ENCODE peak calls at places on chromosomes 7 and 10, in six cellular contexts. S is heart right ventricle, N is kidney epithelial cell, H is sigmoid colon, C is vagina, L is thoracic aorta. R is an unnamed sample. For H3K36me3 and H3K27me3, the result is how much of the 10 kb centered on the place peaks cover.

GRCh38 chr10:72234560-72235095 is 18.6 kb upstream of the ASCC1 start:
- DNase-seq in S (no peak), H (peak), L (no peak), N (no peak), C (no peak), R (no peak)

GRCh38 chr10:122419890-122420623 is 34.4 kb upstream of the ARMS2 start:
- DNase-seq in N (no peak), L (peak), H (peak), S (no peak), C (no peak), R (peak)

GRCh38 chr7:39811161-39811614 is 138.9 kb upstream of the CDK13 start:
- DNase-seq in L (no peak), C (no peak), S (peak), H (no peak), N (no peak), R (no peak)

GRCh38 chr10:70648427-70648826 is 23.9 kb upstream of the ADAMTS14 start:
- DNase-seq in S (no peak), N (no peak), C (no peak), H (no peak), L (no peak), R (no peak)

GRCh38 chr7:132423594-132424200 is 152.6 kb downstream of the PLXNA4 start:
- DNase-seq in N (no peak), L (no peak), H (no peak), S (no peak), C (no peak), R (no peak)

GRCh38 chr10:96910488-96911395 is 78.6 kb downstream of the LCOR start:
- DNase-seq in C (no peak), S (peak), L (no peak), N (no peak), H (no peak), R (no peak)

GRCh38 chr10:70265032-70265689 is 18.6 kb downstream of the NPFFR1 start:
- DNase-seq in H (no peak), S (no peak), C (no peak), N (no peak), L (no peak), R (no peak)

GRCh38 chr10:43038783-43039628 is 37.9 kb upstream of the RET start:
- DNase-seq in S (no peak), L (no peak), H (no peak), N (no peak), C (peak), R (no peak)

GRCh38 chr10:103765981-103766380 is 89.4 kb downstream of the SH3PXD2A start:
- DNase-seq in N (no peak), C (no peak), H (no peak), S (no peak), L (no peak), R (no peak)

GRCh38 chr10:82581940-82582339 is 706.9 kb downstream of the NRG3 start:
- DNase-seq in N (no peak), L (no peak), C (no peak), S (no peak), H (no peak), R (no peak)

GRCh38 chr7:66187894-66188293 is 17.2 kb upstream of the TPST1 start:
- DNase-seq in N (no peak), S (no peak), H (peak), L (no peak), C (no peak), R (peak)

GRCh38 chr7:155710530-155710929 is 66.1 kb downstream of the RBM33 start:
- DNase-seq in N (no peak), H (no peak), C (no peak), L (no peak), S (no peak), R (no peak)
- H3K36me3 ChIP-seq in N (under half), H (under half), C (under half), L (under half), S (half or more), R (under half)

GRCh38 chr10:79070091-79070610 is 1.4 kb downstream of the ZMIZ1 start:
- DNase-seq in N (no peak), H (peak), C (no peak), S (no peak), L (no peak), R (no peak)

GRCh38 chr10:79068203-79068561 is 584 bp upstream of the ZMIZ1 start:
- DNase-seq in N (no peak), C (no peak), S (peak), H (no peak), L (no peak), R (no peak)

GRCh38 chr10:79067241-79068202 is 1.2 kb upstream of the ZMIZ1 start:
- DNase-seq in S (peak), C (no peak), N (no peak), L (peak), H (peak), R (no peak)

GRCh38 chr10:79069325-79070090 is 742 bp downstream of the ZMIZ1 start:
- DNase-seq in H (peak), S (peak), C (no peak), N (no peak), L (no peak), R (no peak)

DNA sequence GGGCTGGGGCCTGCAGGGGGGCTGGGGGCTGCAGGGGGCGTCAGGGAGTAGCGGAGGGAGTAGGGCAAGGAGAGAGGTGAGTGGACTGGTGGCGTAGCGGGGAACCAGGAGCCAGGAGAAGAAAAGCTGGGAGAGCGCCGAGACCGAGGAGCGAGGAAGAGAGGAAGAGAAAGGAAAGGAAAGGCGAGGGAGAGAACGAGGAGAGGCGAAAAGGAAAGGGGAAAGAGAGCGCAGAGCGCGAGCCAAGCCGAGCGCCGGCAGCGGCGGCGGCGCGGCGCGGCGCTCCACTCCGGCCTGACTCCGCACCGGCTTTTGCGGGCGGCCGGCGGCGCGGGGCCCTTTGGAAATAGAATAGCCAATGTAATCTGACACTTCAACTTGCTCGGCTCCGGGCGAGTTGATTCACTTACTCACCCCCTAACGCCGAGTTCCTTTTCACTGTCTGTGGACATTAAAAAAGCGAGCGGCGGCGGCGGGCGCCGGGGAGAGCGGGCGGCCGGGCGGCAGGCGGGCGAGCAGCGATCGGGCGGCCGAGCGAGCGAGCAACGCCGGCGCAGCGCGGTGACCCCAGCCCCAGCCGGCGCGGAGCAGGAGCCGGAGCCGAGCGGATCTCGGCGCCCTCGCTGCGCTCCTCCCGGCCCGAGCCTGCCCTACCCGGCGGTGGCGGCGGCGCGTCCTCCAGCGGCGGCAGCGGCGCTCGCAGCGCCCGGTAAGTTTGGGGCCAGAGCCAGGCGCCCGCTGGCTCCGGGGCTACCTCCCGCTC is at the start of gene ZMIZ1:
- DNase-seq in H (peak), S (peak), C (no peak), N (peak), L (peak), R (peak)
- TF ChIP-seq CTCF in H (no peak), S (no peak), C (no peak), N (no peak), L (no peak), R (peak)

DNA sequence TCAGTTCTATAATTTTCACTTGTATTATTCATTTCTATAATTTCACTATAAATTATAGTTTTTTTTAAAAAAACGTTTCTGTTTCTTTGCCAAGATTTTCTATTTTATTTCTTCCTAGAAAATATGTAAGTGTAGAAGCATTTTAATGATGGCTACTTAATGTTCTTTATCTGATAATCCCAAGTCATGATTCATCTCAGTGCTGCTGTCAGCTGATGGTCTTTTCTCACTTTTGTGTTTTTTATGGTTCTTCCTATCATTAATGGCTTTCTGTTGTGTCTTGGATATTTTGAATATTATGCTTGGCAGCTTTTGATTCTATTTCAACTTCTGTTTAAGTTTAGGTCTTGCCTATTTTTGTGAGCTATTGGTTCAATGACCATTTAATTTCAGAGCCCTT is 268.6 kb downstream of the BAMBI start:
- DNase-seq in C (no peak), S (no peak), L (no peak), N (no peak), H (no peak), R (no peak)
- H3K27me3 ChIP-seq in C (under half), S (under half), L (under half), N (under half), H (under half), R (under half)

DNA sequence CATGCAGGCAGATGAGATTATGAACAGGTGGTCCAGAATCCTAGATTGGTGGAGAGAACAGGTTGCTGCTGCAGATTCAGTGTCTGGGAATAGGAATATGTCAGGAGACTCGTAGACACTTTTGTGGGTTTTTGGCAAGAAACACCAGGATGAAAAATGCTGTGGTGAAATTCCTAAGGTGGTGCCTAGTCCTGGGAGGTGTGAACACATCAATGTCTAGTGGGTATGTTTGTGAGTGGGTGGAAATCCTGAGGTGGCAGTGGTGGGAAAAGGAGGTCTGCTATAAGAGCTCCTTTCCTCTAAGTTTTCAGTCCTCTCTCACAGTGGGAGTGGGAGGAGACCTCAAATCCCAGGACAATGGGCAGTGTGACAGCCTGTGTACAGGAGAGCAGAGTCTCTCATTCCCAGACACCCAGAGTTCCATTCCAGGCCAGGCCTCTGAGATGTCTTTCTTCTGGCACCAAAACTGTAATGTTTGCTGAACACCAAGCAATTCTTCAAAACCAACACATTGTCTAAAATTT is 5.1 kb downstream of the ERV3-1 start:
- DNase-seq in N (no peak), L (no peak), S (no peak), C (no peak), H (no peak), R (no peak)
- H3K36me3 ChIP-seq in N (under half), L (under half), S (under half), C (under half), H (under half), R (under half)

R was measured in BJ.